ENCODE peak calls at places on chromosome 11, in nine cellular contexts. One of them, this sample, is unnamed.

GRCh38 chr11:64810891-64811272 is 531 bp upstream of the MEN1 start:
- DNase-seq in AG04450: no peak
- DNase-seq in H1: no peak
- DNase-seq in heart left ventricle: no peak
- DNase-seq in ascending aorta: no peak
- DNase-seq in HCT116: no peak
- DNase-seq in CD8-positive, alpha-beta memory T cell: no peak
- DNase-seq in effector memory CD4-positive, alpha-beta T cell: peak; percentile 46
- DNase-seq in CD4-positive, CD25-positive, alpha-beta regulatory T cell: peak; percentile 78
- DNase-seq in this sample: no peak

GRCh38 chr11:2699185-2699530 is 636 bp downstream of the KCNQ1OT1 start:
- DNase-seq in AG04450: no peak
- DNase-seq in H1: no peak
- DNase-seq in heart left ventricle: no peak
- DNase-seq in ascending aorta: peak; percentile 8
- DNase-seq in HCT116: no peak
- DNase-seq in CD8-positive, alpha-beta memory T cell: no peak
- DNase-seq in effector memory CD4-positive, alpha-beta T cell: no peak
- DNase-seq in CD4-positive, CD25-positive, alpha-beta regulatory T cell: peak; percentile 12
- DNase-seq in this sample: peak; percentile 68

GRCh38 chr11:64068705-64069400 is 33.1 kb downstream of the FLRT1 start:
- DNase-seq in AG04450: no peak
- DNase-seq in H1: no peak
- DNase-seq in heart left ventricle: no peak
- DNase-seq in ascending aorta: no peak
- DNase-seq in HCT116: no peak
- DNase-seq in CD8-positive, alpha-beta memory T cell: no peak
- DNase-seq in effector memory CD4-positive, alpha-beta T cell: no peak
- DNase-seq in CD4-positive, CD25-positive, alpha-beta regulatory T cell: no peak
- DNase-seq in this sample: no peak

GRCh38 chr11:119479685-119480275 is 56.8 kb upstream of the THY1 start:
- DNase-seq in AG04450: no peak
- DNase-seq in H1: peak; percentile 52
- DNase-seq in heart left ventricle: no peak
- DNase-seq in ascending aorta: no peak
- DNase-seq in HCT116: no peak
- DNase-seq in CD8-positive, alpha-beta memory T cell: no peak
- DNase-seq in effector memory CD4-positive, alpha-beta T cell: no peak
- DNase-seq in CD4-positive, CD25-positive, alpha-beta regulatory T cell: no peak
- DNase-seq in this sample: peak; percentile 80

GRCh38 chr11:90476442-90477007 is 253.7 kb upstream of the CHORDC1 start:
- DNase-seq in AG04450: no peak
- DNase-seq in H1: no peak
- DNase-seq in heart left ventricle: peak; percentile 23
- DNase-seq in ascending aorta: no peak
- DNase-seq in HCT116: peak; percentile 21
- DNase-seq in CD8-positive, alpha-beta memory T cell: no peak
- DNase-seq in effector memory CD4-positive, alpha-beta T cell: no peak
- DNase-seq in CD4-positive, CD25-positive, alpha-beta regulatory T cell: peak; percentile 51
- DNase-seq in this sample: no peak

GRCh38 chr11:106400949-106401545 is 323.6 kb downstream of the AASDHPPT start:
- DNase-seq in AG04450: no peak
- DNase-seq in H1: no peak
- DNase-seq in heart left ventricle: no peak
- DNase-seq in ascending aorta: no peak
- DNase-seq in HCT116: no peak
- DNase-seq in CD8-positive, alpha-beta memory T cell: no peak
- DNase-seq in effector memory CD4-positive, alpha-beta T cell: no peak
- DNase-seq in CD4-positive, CD25-positive, alpha-beta regulatory T cell: no peak
- DNase-seq in this sample: no peak

GRCh38 chr11:130068986-130069683 is 559 bp upstream of the APLP2 start:
- DNase-seq in AG04450: peak; percentile 55
- DNase-seq in H1: no peak
- DNase-seq in heart left ventricle: peak; percentile 88
- DNase-seq in ascending aorta: peak; percentile 28
- DNase-seq in HCT116: peak; percentile 35
- DNase-seq in CD8-positive, alpha-beta memory T cell: no peak
- DNase-seq in effector memory CD4-positive, alpha-beta T cell: peak; percentile 32
- DNase-seq in CD4-positive, CD25-positive, alpha-beta regulatory T cell: peak; percentile 77
- DNase-seq in this sample: peak; percentile 97

GRCh38 chr11:88644724-88645123 is 307.2 kb upstream of the CTSC start:
- DNase-seq in AG04450: no peak
- DNase-seq in H1: no peak
- DNase-seq in heart left ventricle: no peak
- DNase-seq in ascending aorta: no peak
- DNase-seq in HCT116: no peak
- DNase-seq in CD8-positive, alpha-beta memory T cell: no peak
- DNase-seq in effector memory CD4-positive, alpha-beta T cell: no peak
- DNase-seq in CD4-positive, CD25-positive, alpha-beta regulatory T cell: no peak
- DNase-seq in this sample: no peak

GRCh38 chr11:106473089-106473722 is 395.7 kb downstream of the AASDHPPT start:
- DNase-seq in AG04450: no peak
- DNase-seq in H1: no peak
- DNase-seq in heart left ventricle: no peak
- DNase-seq in ascending aorta: no peak
- DNase-seq in HCT116: no peak
- DNase-seq in CD8-positive, alpha-beta memory T cell: no peak
- DNase-seq in effector memory CD4-positive, alpha-beta T cell: no peak
- DNase-seq in CD4-positive, CD25-positive, alpha-beta regulatory T cell: no peak
- DNase-seq in this sample: no peak

GRCh38 chr11:11148104-11148509 is 204.9 kb downstream of the CSNK2A3 start:
- DNase-seq in AG04450: no peak
- DNase-seq in H1: peak; percentile 60
- DNase-seq in heart left ventricle: peak; percentile 81
- DNase-seq in ascending aorta: peak; percentile 43
- DNase-seq in HCT116: no peak
- DNase-seq in CD8-positive, alpha-beta memory T cell: peak; percentile 25
- DNase-seq in effector memory CD4-positive, alpha-beta T cell: no peak
- DNase-seq in CD4-positive, CD25-positive, alpha-beta regulatory T cell: peak; percentile 29
- DNase-seq in this sample: peak; percentile 93

GRCh38 chr11:12728417-12728816 is 54.2 kb downstream of the TEAD1 start:
- DNase-seq in AG04450: no peak
- DNase-seq in H1: no peak
- DNase-seq in heart left ventricle: no peak
- DNase-seq in ascending aorta: no peak
- DNase-seq in HCT116: no peak
- DNase-seq in CD8-positive, alpha-beta memory T cell: no peak
- DNase-seq in effector memory CD4-positive, alpha-beta T cell: no peak
- DNase-seq in CD4-positive, CD25-positive, alpha-beta regulatory T cell: no peak
- DNase-seq in this sample: peak; percentile 69

GRCh38 chr11:132037961-132038360 is 667.5 kb downstream of the NTM start:
- DNase-seq in AG04450: no peak
- DNase-seq in H1: no peak
- DNase-seq in heart left ventricle: no peak
- DNase-seq in ascending aorta: no peak
- DNase-seq in HCT116: no peak
- DNase-seq in CD8-positive, alpha-beta memory T cell: no peak
- DNase-seq in effector memory CD4-positive, alpha-beta T cell: no peak
- DNase-seq in CD4-positive, CD25-positive, alpha-beta regulatory T cell: no peak
- DNase-seq in this sample: no peak

GRCh38 chr11:69894126-69895047 is 75.2 kb upstream of the FGF3 start:
- DNase-seq in AG04450: no peak
- DNase-seq in H1: no peak
- DNase-seq in heart left ventricle: peak; percentile 17
- DNase-seq in ascending aorta: no peak
- DNase-seq in HCT116: no peak
- DNase-seq in CD8-positive, alpha-beta memory T cell: no peak
- DNase-seq in effector memory CD4-positive, alpha-beta T cell: no peak
- DNase-seq in CD4-positive, CD25-positive, alpha-beta regulatory T cell: no peak
- DNase-seq in this sample: peak; percentile 14

GRCh38 chr11:65095427-65095826 is 587 bp upstream of the VPS51 start:
- DNase-seq in AG04450: no peak
- DNase-seq in H1: no peak
- DNase-seq in heart left ventricle: no peak
- DNase-seq in ascending aorta: no peak
- DNase-seq in HCT116: no peak
- DNase-seq in CD8-positive, alpha-beta memory T cell: no peak
- DNase-seq in effector memory CD4-positive, alpha-beta T cell: no peak
- DNase-seq in CD4-positive, CD25-positive, alpha-beta regulatory T cell: no peak
- DNase-seq in this sample: no peak

GRCh38 chr11:66848671-66849500 is 5.6 kb downstream of the RCE1 start:
- DNase-seq in AG04450: no peak
- DNase-seq in H1: no peak
- DNase-seq in heart left ventricle: no peak
- DNase-seq in ascending aorta: no peak
- DNase-seq in HCT116: no peak
- DNase-seq in CD8-positive, alpha-beta memory T cell: no peak
- DNase-seq in effector memory CD4-positive, alpha-beta T cell: no peak
- DNase-seq in CD4-positive, CD25-positive, alpha-beta regulatory T cell: no peak
- DNase-seq in this sample: peak; percentile 85

GRCh38 chr11:19978668-19979518 is 181.4 kb downstream of the DBX1 start:
- DNase-seq in AG04450: peak; percentile 65
- DNase-seq in H1: no peak
- DNase-seq in heart left ventricle: no peak
- DNase-seq in ascending aorta: peak; percentile 19
- DNase-seq in HCT116: peak; percentile 65
- DNase-seq in CD8-positive, alpha-beta memory T cell: no peak
- DNase-seq in effector memory CD4-positive, alpha-beta T cell: no peak
- DNase-seq in CD4-positive, CD25-positive, alpha-beta regulatory T cell: no peak
- DNase-seq in this sample: peak; percentile 88

GRCh38 chr11:110470716-110471115 is 41.0 kb downstream of the FDX1 start:
- DNase-seq in AG04450: no peak
- DNase-seq in H1: no peak
- DNase-seq in heart left ventricle: no peak
- DNase-seq in ascending aorta: no peak
- DNase-seq in HCT116: no peak
- DNase-seq in CD8-positive, alpha-beta memory T cell: no peak
- DNase-seq in effector memory CD4-positive, alpha-beta T cell: no peak
- DNase-seq in CD4-positive, CD25-positive, alpha-beta regulatory T cell: no peak
- DNase-seq in this sample: no peak

GRCh38 chr11:114183041-114183511 is 113.1 kb upstream of the NNMT start:
- DNase-seq in AG04450: no peak
- DNase-seq in H1: no peak
- DNase-seq in heart left ventricle: no peak
- DNase-seq in ascending aorta: no peak
- DNase-seq in HCT116: no peak
- DNase-seq in CD8-positive, alpha-beta memory T cell: peak; percentile 57
- DNase-seq in effector memory CD4-positive, alpha-beta T cell: peak; percentile 48
- DNase-seq in CD4-positive, CD25-positive, alpha-beta regulatory T cell: peak; percentile 94
- DNase-seq in this sample: no peak

GRCh38 chr11:93498099-93499040 is 44.8 kb downstream of the SMCO4 start:
- DNase-seq in AG04450: no peak
- DNase-seq in H1: no peak
- DNase-seq in heart left ventricle: no peak
- DNase-seq in ascending aorta: no peak
- DNase-seq in HCT116: no peak
- DNase-seq in CD8-positive, alpha-beta memory T cell: no peak
- DNase-seq in effector memory CD4-positive, alpha-beta T cell: no peak
- DNase-seq in CD4-positive, CD25-positive, alpha-beta regulatory T cell: no peak
- DNase-seq in this sample: no peak

GRCh38 chr11:112558691-112559090 is 298.0 kb upstream of the PLET1 start:
- DNase-seq in AG04450: no peak
- DNase-seq in H1: no peak
- DNase-seq in heart left ventricle: no peak
- DNase-seq in ascending aorta: no peak
- DNase-seq in HCT116: no peak
- DNase-seq in CD8-positive, alpha-beta memory T cell: no peak
- DNase-seq in effector memory CD4-positive, alpha-beta T cell: no peak
- DNase-seq in CD4-positive, CD25-positive, alpha-beta regulatory T cell: no peak
- DNase-seq in this sample: peak; percentile 74

GRCh38 chr11:120079750-120080610 is 57.9 kb downstream of the TRIM29 start:
- DNase-seq in AG04450: no peak
- DNase-seq in H1: peak; percentile 82
- DNase-seq in heart left ventricle: no peak
- DNase-seq in ascending aorta: no peak
- DNase-seq in HCT116: no peak
- DNase-seq in CD8-positive, alpha-beta memory T cell: no peak
- DNase-seq in effector memory CD4-positive, alpha-beta T cell: no peak
- DNase-seq in CD4-positive, CD25-positive, alpha-beta regulatory T cell: no peak
- DNase-seq in this sample: no peak

DNA sequence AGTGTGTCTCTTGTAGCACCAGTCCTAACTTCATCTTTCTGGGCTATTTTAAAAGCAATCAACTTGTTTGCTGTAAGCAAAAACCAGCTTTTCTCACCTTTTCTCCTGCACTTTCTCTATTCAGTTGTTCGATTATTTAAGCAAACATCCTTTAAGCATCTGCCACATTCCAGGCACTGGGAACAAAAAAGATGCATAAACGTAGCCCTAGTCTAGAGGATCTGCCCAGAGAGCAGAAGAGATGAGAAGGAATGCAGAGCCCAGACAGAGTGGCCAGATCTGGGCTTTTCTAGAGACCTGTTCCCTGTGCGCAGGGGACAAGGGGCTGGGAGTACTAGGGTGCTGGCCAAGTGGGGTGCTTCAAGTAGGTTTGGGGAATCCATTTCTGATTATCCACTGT is 8.4 kb downstream of the APLNR start:
- DNase-seq in AG04450: no peak
- DNase-seq in H1: no peak
- DNase-seq in heart left ventricle: no peak
- DNase-seq in ascending aorta: no peak
- DNase-seq in HCT116: no peak
- DNase-seq in CD8-positive, alpha-beta memory T cell: no peak
- DNase-seq in effector memory CD4-positive, alpha-beta T cell: no peak
- DNase-seq in CD4-positive, CD25-positive, alpha-beta regulatory T cell: no peak
- DNase-seq in this sample: no peak
- H3K27me3 ChIP-seq in AG04450: peaks cover 27% of the 10 kb centered on the region
- H3K27me3 ChIP-seq in H1: no peaks in the 10 kb centered on the region
- H3K27me3 ChIP-seq in heart left ventricle: peaks cover 2% of the 10 kb centered on the region
- H3K27me3 ChIP-seq in ascending aorta: no peaks in the 10 kb centered on the region
- H3K27me3 ChIP-seq in HCT116: peaks cover 48% of the 10 kb centered on the region
- H3K27me3 ChIP-seq in CD8-positive, alpha-beta memory T cell: no peaks in the 10 kb centered on the region
- H3K27me3 ChIP-seq in effector memory CD4-positive, alpha-beta T cell: no peaks in the 10 kb centered on the region
- H3K27me3 ChIP-seq in CD4-positive, CD25-positive, alpha-beta regulatory T cell: peaks cover 9% of the 10 kb centered on the region
- H3K27me3 ChIP-seq in this sample: peaks cover 34% of the 10 kb centered on the region

GRCh38 chr11:9090488-9091043 is 833 bp downstream of the SCUBE2 start:
- DNase-seq in AG04450: no peak
- DNase-seq in H1: no peak
- DNase-seq in heart left ventricle: no peak
- DNase-seq in ascending aorta: no peak
- DNase-seq in HCT116: no peak
- DNase-seq in CD8-positive, alpha-beta memory T cell: no peak
- DNase-seq in effector memory CD4-positive, alpha-beta T cell: no peak
- DNase-seq in CD4-positive, CD25-positive, alpha-beta regulatory T cell: no peak
- DNase-seq in this sample: peak; percentile 81
- H3K27me3 ChIP-seq in AG04450: peaks cover 11% of the 10 kb centered on the region
- H3K27me3 ChIP-seq in H1: peaks cover 36% of the 10 kb centered on the region
- H3K27me3 ChIP-seq in heart left ventricle: no peaks in the 10 kb centered on the region
- H3K27me3 ChIP-seq in ascending aorta: no peaks in the 10 kb centered on the region
- H3K27me3 ChIP-seq in HCT116: no peaks in the 10 kb centered on the region
- H3K27me3 ChIP-seq in CD8-positive, alpha-beta memory T cell: peaks cover 16% of the 10 kb centered on the region
- H3K27me3 ChIP-seq in effector memory CD4-positive, alpha-beta T cell: peaks cover 18% of the 10 kb centered on the region
- H3K27me3 ChIP-seq in CD4-positive, CD25-positive, alpha-beta regulatory T cell: peaks cover 10% of the 10 kb centered on the region
- H3K27me3 ChIP-seq in this sample: peaks cover 8% of the 10 kb centered on the region

GRCh38 chr11:34281256-34281655 is 76.6 kb downstream of the ABTB2 start:
- DNase-seq in AG04450: no peak
- DNase-seq in H1: no peak
- DNase-seq in heart left ventricle: peak; percentile 39
- DNase-seq in ascending aorta: no peak
- DNase-seq in HCT116: no peak
- DNase-seq in CD8-positive, alpha-beta memory T cell: no peak
- DNase-seq in effector memory CD4-positive, alpha-beta T cell: no peak
- DNase-seq in CD4-positive, CD25-positive, alpha-beta regulatory T cell: no peak
- DNase-seq in this sample: peak; percentile 56
- H3K27me3 ChIP-seq in AG04450: peaks cover 10% of the 10 kb centered on the region
- H3K27me3 ChIP-seq in H1: no peaks in the 10 kb centered on the region
- H3K27me3 ChIP-seq in heart left ventricle: no peaks in the 10 kb centered on the region
- H3K27me3 ChIP-seq in ascending aorta: no peaks in the 10 kb centered on the region
- H3K27me3 ChIP-seq in HCT116: no peaks in the 10 kb centered on the region
- H3K27me3 ChIP-seq in CD8-positive, alpha-beta memory T cell: no peaks in the 10 kb centered on the region
- H3K27me3 ChIP-seq in effector memory CD4-positive, alpha-beta T cell: no peaks in the 10 kb centered on the region
- H3K27me3 ChIP-seq in CD4-positive, CD25-positive, alpha-beta regulatory T cell: no peaks in the 10 kb centered on the region
- H3K27me3 ChIP-seq in this sample: no peaks in the 10 kb centered on the region

DNA sequence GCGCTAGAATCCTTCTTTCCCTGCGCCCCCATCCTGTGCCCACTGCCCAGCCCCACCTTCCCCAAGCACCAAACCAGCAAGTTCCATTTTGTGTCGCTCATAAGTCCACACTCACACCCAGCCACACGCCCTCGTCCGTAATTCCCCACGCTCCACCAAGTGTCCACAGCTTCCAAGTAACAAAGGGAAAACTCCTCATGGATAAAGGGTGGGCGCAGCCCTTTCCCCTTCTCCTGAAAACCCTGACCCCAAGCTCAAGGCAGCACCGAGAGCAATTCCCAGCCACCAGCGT is 463 bp downstream of the FXYD6 start:
- DNase-seq in AG04450: no peak
- DNase-seq in H1: no peak
- DNase-seq in heart left ventricle: no peak
- DNase-seq in ascending aorta: no peak
- DNase-seq in HCT116: no peak
- DNase-seq in CD8-positive, alpha-beta memory T cell: no peak
- DNase-seq in effector memory CD4-positive, alpha-beta T cell: no peak
- DNase-seq in CD4-positive, CD25-positive, alpha-beta regulatory T cell: no peak
- DNase-seq in this sample: no peak
- H3K27me3 ChIP-seq in AG04450: peaks cover 50% of the 10 kb centered on the region
- H3K27me3 ChIP-seq in H1: peaks cover 17% of the 10 kb centered on the region
- H3K27me3 ChIP-seq in heart left ventricle: no peaks in the 10 kb centered on the region
- H3K27me3 ChIP-seq in ascending aorta: peaks cover 5% of the 10 kb centered on the region
- H3K27me3 ChIP-seq in HCT116: peaks cover 63% of the 10 kb centered on the region
- H3K27me3 ChIP-seq in CD8-positive, alpha-beta memory T cell: peaks cover 42% of the 10 kb centered on the region
- H3K27me3 ChIP-seq in effector memory CD4-positive, alpha-beta T cell: peaks cover 23% of the 10 kb centered on the region
- H3K27me3 ChIP-seq in CD4-positive, CD25-positive, alpha-beta regulatory T cell: peaks cover 35% of the 10 kb centered on the region
- H3K27me3 ChIP-seq in this sample: peaks cover 43% of the 10 kb centered on the region

This sample was measured in osteoblast.